ENCODE peak calls at places on chromosomes 3 and 15, in nine cellular contexts. R, Z, F, L, K, O, C, Y and M are unnamed samples.

GRCh38 chr3:169923189-169923588 is 11.8 kb downstream of the SAMD7 start:
- DNase-seq in R (peak), Z (peak), F (peak), L (no peak), K (no peak), O (peak), C (peak), Y (peak), M (no peak)

GRCh38 chr3:68972358-68972979 is 40.1 kb upstream of the TAFA4 start:
- DNase-seq in R (no peak), Z (peak), F (peak), L (peak), K (peak), O (peak), C (no peak), Y (peak), M (no peak)

GRCh38 chr15:40105517-40106202 is 3.0 kb downstream of the BMF start:
- DNase-seq in R (no peak), Z (no peak), F (no peak), L (no peak), K (no peak), O (no peak), C (no peak), Y (no peak), M (no peak)

GRCh38 chr3:132135628-132136333 is 101.0 kb upstream of the CPNE4 start:
- DNase-seq in R (no peak), Z (no peak), F (no peak), L (peak), K (peak), O (no peak), C (no peak), Y (peak), M (no peak)

GRCh38 chr3:174002543-174002942 is 605.0 kb downstream of the NLGN1 start:
- DNase-seq in R (no peak), Z (no peak), F (no peak), L (no peak), K (no peak), O (no peak), C (no peak), Y (no peak), M (no peak)

GRCh38 chr15:49383266-49383665 is 39.8 kb upstream of the FGF7 start:
- DNase-seq in R (no peak), Z (no peak), F (no peak), L (peak), K (no peak), O (no peak), C (no peak), Y (no peak), M (no peak)

GRCh38 chr3:10556312-10556711 is 50.9 kb upstream of the ATP2B2 start:
- DNase-seq in R (no peak), Z (no peak), F (no peak), L (no peak), K (no peak), O (no peak), C (no peak), Y (no peak), M (peak)

GRCh38 chr3:188407158-188407880 is 253.4 kb downstream of the LPP start:
- DNase-seq in R (no peak), Z (no peak), F (no peak), L (no peak), K (no peak), O (no peak), C (no peak), Y (no peak), M (no peak)

GRCh38 chr3:4986611-4987373 is 7.6 kb downstream of the BHLHE40 start:
- DNase-seq in R (peak), Z (peak), F (peak), L (peak), K (peak), O (peak), C (peak), Y (peak), M (peak)

GRCh38 chr15:60486742-60487141 is 7.8 kb upstream of the ICE2 start:
- DNase-seq in R (no peak), Z (no peak), F (no peak), L (no peak), K (no peak), O (no peak), C (no peak), Y (no peak), M (no peak)

GRCh38 chr3:168212664-168213255 is 117.0 kb upstream of the GOLIM4 start:
- DNase-seq in R (no peak), Z (no peak), F (no peak), L (no peak), K (no peak), O (no peak), C (no peak), Y (no peak), M (no peak)

GRCh38 chr15:89496155-89497098 is at the start of gene RHCG:
- DNase-seq in R (no peak), Z (no peak), F (no peak), L (peak), K (peak), O (peak), C (no peak), Y (peak), M (no peak)

GRCh38 chr3:165256554-165256953 is 60.4 kb upstream of the SLITRK3 start:
- DNase-seq in R (no peak), Z (no peak), F (no peak), L (peak), K (no peak), O (no peak), C (no peak), Y (no peak), M (no peak)

GRCh38 chr15:101491739-101492640 is 2.5 kb upstream of the PCSK6 start:
- DNase-seq in R (no peak), Z (no peak), F (no peak), L (no peak), K (no peak), O (no peak), C (no peak), Y (no peak), M (no peak)

GRCh38 chr3:136750209-136750921 is 1.8 kb downstream of the STAG1 start:
- DNase-seq in R (no peak), Z (peak), F (no peak), L (peak), K (no peak), O (no peak), C (no peak), Y (no peak), M (no peak)

GRCh38 chr3:125594581-125595011 is 701 bp downstream of the OSBPL11 start:
- DNase-seq in R (no peak), Z (no peak), F (peak), L (peak), K (no peak), O (peak), C (peak), Y (peak), M (no peak)

GRCh38 chr15:34366271-34367043 is 539 bp downstream of the LPCAT4 start:
- DNase-seq in R (peak), Z (peak), F (peak), L (peak), K (peak), O (peak), C (peak), Y (peak), M (no peak)
- TF ChIP-seq EP300 in R (no peak), Z (no peak), F (no peak), L (no peak), K (no peak), O (no peak), C (no peak), Y (no peak), M (no peak)

DNA sequence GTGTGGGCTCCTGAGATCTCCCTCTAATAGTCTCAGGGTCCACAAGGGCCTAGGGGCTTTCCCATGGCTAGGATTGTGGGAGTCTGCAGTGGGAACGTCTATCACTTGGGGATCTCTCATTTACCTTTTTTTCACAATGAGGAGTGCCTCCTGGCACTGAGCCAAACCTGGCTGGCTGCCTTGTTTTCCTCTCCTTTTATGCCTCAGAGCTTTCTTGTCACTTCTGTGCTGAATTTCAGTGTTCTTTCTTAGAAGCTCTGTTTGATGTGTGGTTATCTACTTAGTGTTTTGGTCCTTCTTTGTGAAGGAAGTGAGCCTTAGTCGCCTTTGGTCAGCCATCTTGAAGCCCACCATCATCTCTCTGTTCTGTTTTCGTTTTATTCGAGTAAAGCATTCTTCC is 33.9 kb downstream of the DOCK3 start:
- DNase-seq in R (no peak), Z (no peak), F (no peak), L (no peak), K (no peak), O (no peak), C (no peak), Y (no peak), M (no peak)
- TF ChIP-seq EP300 in R (no peak), Z (no peak), F (no peak), L (no peak), K (no peak), O (no peak), C (no peak), Y (no peak), M (no peak)

GRCh38 chr3:44862221-44862637 is 517 bp downstream of the TMEM42 start:
- DNase-seq in R (no peak), Z (no peak), F (no peak), L (peak), K (no peak), O (no peak), C (no peak), Y (no peak), M (no peak)
- TF ChIP-seq EP300 in R (no peak), Z (no peak), F (no peak), L (no peak), K (no peak), O (no peak), C (no peak), Y (no peak), M (no peak)

DNA sequence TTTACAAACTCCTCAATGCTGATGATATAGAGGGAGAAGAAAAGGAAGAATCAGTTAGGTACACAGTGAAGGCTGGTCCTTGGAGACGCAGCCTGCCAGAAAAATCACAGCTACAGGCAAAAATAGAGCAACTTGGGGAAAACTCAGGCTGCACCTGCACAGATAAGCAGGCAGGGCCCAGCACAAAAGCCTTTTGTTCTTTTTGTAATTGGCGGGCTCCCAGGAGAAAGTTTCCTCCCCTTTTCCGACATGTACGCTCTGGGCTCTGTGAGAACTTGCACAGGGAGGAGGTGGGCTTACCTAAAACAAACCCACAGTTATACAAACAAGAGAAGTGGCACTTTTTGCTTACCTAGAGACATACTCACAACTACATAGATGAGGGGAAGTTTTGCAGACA is 813.4 kb upstream of the EPHA6 start:
- DNase-seq in R (peak), Z (no peak), F (no peak), L (no peak), K (no peak), O (no peak), C (no peak), Y (no peak), M (no peak)
- TF ChIP-seq EP300 in R (no peak), Z (no peak), F (no peak), L (no peak), K (no peak), O (no peak), C (no peak), Y (no peak), M (no peak)